ENCODE peak calls at places on chromosomes 5 and 9, in nine cellular contexts. L is cardiac fibroblast; N is AG09309; O is CD8-positive, alpha-beta T cell; X is right atrium auricular region; J is endothelial cell; F is BE2C; S is hepatocyte; Z is left ventricle myocardium inferior. G is an unnamed sample.

GRCh38 chr9:131019387-131020239 is 10.6 kb downstream of the LAMC3 start:
- DNase-seq in L (peak; percentile 29), N (peak; percentile 29), O (no peak), X (no peak), J (no peak), F (no peak), S (peak; percentile 59), Z (no peak), G (no peak)

GRCh38 chr5:171131499-171131898 is 177.5 kb upstream of the TLX3 start:
- DNase-seq in L (no peak), N (no peak), O (no peak), X (no peak), J (no peak), F (no peak), S (no peak), Z (no peak), G (no peak)

GRCh38 chr5:181259283-181259682 is 1.7 kb downstream of the TRIM52 start:
- DNase-seq in L (no peak), N (no peak), O (no peak), X (no peak), J (no peak), F (no peak), S (no peak), Z (no peak), G (no peak)

GRCh38 chr5:105953616-105954015 is 1717.1 kb downstream of the EFNA5 start:
- DNase-seq in L (no peak), N (no peak), O (no peak), X (no peak), J (no peak), F (no peak), S (no peak), Z (no peak), G (no peak)

GRCh38 chr9:129815278-129815677 is 8.7 kb downstream of the TOR1A start:
- DNase-seq in L (no peak), N (no peak), O (no peak), X (no peak), J (no peak), F (no peak), S (no peak), Z (no peak), G (no peak)

GRCh38 chr5:139660105-139660915 is 12.2 kb downstream of the CXXC5 start:
- DNase-seq in L (peak; percentile 27), N (no peak), O (no peak), X (peak; percentile 79), J (no peak), F (peak; percentile 67), S (no peak), Z (peak; percentile 84), G (no peak)

GRCh38 chr9:29830815-29831214 is 2257.5 kb upstream of the C9orf72 start:
- DNase-seq in L (peak; percentile 25), N (no peak), O (no peak), X (no peak), J (peak; percentile 63), F (peak; percentile 73), S (peak; percentile 72), Z (no peak), G (no peak)

GRCh38 chr9:95504053-95504963 is 12.5 kb downstream of the PTCH1 start:
- DNase-seq in L (peak; percentile 74), N (no peak), O (no peak), X (no peak), J (peak; percentile 31), F (no peak), S (peak; percentile 60), Z (no peak), G (no peak)

GRCh38 chr9:101176384-101176783 is 147.9 kb downstream of the PLPPR1 start:
- DNase-seq in L (no peak), N (no peak), O (no peak), X (no peak), J (no peak), F (peak; percentile 12), S (no peak), Z (no peak), G (no peak)

GRCh38 chr5:96347502-96348292 is 85.4 kb downstream of the PCSK1 start:
- DNase-seq in L (peak; percentile 48), N (no peak), O (no peak), X (no peak), J (no peak), F (no peak), S (no peak), Z (no peak), G (no peak)

GRCh38 chr5:77643654-77644404 is 5.3 kb upstream of the OTP start:
- DNase-seq in L (no peak), N (no peak), O (no peak), X (no peak), J (no peak), F (no peak), S (no peak), Z (no peak), G (no peak)

GRCh38 chr9:99870126-99870525 is 36.3 kb upstream of the STX17 start:
- DNase-seq in L (peak; percentile 60), N (no peak), O (no peak), X (no peak), J (no peak), F (no peak), S (no peak), Z (no peak), G (no peak)

GRCh38 chr9:129434187-129434586 is 186.7 kb downstream of the C9orf50 start:
- DNase-seq in L (no peak), N (no peak), O (no peak), X (no peak), J (no peak), F (no peak), S (no peak), Z (no peak), G (no peak)

DNA sequence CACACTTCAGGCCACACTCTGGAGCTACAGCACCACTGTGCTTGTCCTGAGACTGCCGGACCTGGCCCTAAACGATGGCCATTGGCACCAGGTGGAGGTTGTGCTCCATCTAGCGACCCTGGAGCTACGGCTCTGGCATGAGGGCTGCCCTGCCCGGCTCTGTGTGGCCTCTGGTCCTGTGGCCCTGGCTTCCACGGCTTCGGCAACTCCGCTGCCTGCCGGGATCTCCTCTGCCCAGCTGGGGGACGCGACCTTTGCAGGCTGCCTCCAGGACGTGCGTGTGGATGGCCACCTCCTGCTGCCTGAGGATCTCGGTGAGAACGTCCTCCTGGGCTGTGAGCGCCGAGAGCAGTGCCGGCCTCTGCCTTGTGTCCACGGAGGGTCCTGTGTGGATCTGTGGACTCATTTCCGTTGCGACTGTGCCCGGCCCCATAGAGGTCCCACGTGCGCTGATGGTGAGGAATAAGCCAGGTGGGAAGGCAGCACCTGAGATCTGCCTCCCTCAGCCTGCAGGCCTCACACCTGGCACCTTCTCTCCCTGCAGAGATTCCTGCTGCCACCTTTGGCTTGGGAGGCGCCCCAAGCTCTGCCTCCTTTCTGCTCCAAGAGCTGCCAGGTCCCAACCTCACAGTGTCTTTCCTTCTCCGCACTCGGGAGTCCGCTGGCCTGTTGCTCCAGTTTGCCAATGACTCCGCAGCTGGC is 14.7 kb downstream of the CRB2 start:
- DNase-seq in L (no peak), N (no peak), O (no peak), X (no peak), J (no peak), F (no peak), S (no peak), Z (no peak), G (no peak)
- TF ChIP-seq CTCF in L (no peak), N (no peak), O (no peak), X (no peak), J (no peak), F (no peak), S (no peak), Z (no peak), G (no peak)

GRCh38 chr5:115545065-115545882 is 699 bp upstream of the FEM1C start:
- DNase-seq in L (no peak), N (no peak), O (no peak), X (no peak), J (no peak), F (peak; percentile 39), S (no peak), Z (no peak), G (no peak)

GRCh38 chr5:115543365-115543700 is 1.2 kb downstream of the FEM1C start:
- DNase-seq in L (peak; percentile 28), N (no peak), O (no peak), X (no peak), J (no peak), F (no peak), S (peak; percentile 50), Z (no peak), G (no peak)

GRCh38 chr5:115542651-115543364 is 1.8 kb downstream of the FEM1C start:
- DNase-seq in L (peak; percentile 23), N (no peak), O (no peak), X (no peak), J (no peak), F (no peak), S (no peak), Z (no peak), G (no peak)

GRCh38 chr5:115544371-115545064 is at the start of gene FEM1C:
- DNase-seq in L (peak; percentile 97), N (peak; percentile 89), O (peak; percentile 98), X (peak; percentile 98), J (peak; percentile 98), F (peak; percentile 100), S (peak; percentile 99), Z (peak; percentile 98), G (peak; percentile 94)

DNA sequence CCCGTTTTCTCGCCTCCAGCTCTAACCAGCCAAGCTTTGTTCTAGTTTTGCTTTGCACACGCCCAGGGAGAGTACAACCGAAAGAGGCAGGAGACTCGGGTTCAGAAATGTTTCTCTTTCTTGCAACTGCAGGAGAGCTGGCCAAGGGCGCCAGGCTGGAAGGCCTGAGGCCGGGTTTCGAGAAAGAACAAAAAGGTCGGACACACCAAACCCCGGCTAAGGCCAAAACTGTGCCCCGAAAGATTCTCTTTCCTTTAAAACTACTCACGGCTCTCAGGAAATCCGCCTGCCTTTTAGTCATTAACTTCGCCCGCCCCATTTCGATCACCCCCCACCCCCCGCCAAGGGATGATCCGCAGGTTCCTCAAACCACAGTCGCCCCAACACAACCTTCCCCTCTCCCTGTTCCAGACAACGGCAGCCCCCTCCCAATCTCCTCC is 624 bp downstream of the FEM1C start:
- DNase-seq in L (peak; percentile 56), N (peak; percentile 16), O (peak; percentile 69), X (peak; percentile 69), J (peak; percentile 34), F (peak; percentile 28), S (peak; percentile 62), Z (peak; percentile 46), G (peak; percentile 19)
- TF ChIP-seq CTCF in L (no peak), N (no peak), O (no peak), X (no peak), J (no peak), F (no peak), S (no peak), Z (no peak), G (no peak)

GRCh38 chr9:108130896-108131295 is 641.3 kb upstream of the KLF4 start:
- DNase-seq in L (no peak), N (no peak), O (no peak), X (no peak), J (no peak), F (no peak), S (no peak), Z (no peak), G (no peak)

GRCh38 chr9:108119530-108120113 is 630.1 kb upstream of the KLF4 start:
- DNase-seq in L (no peak), N (no peak), O (no peak), X (no peak), J (no peak), F (no peak), S (no peak), Z (peak; percentile 34), G (no peak)

GRCh38 chr9:108125541-108125940 is 636.0 kb upstream of the KLF4 start:
- DNase-seq in L (no peak), N (no peak), O (no peak), X (no peak), J (peak; percentile 5), F (no peak), S (no peak), Z (no peak), G (no peak)
- TF ChIP-seq CTCF in L (peak; percentile 53), N (peak; percentile 46), O (no peak), X (no peak), J (peak; percentile 38), F (peak; percentile 52), S (no peak), Z (peak; percentile 44), G (no peak)

GRCh38 chr5:176596689-176597416 is 13.1 kb downstream of the GPRIN1 start:
- DNase-seq in L (peak; percentile 40), N (no peak), O (peak; percentile 83), X (no peak), J (peak; percentile 61), F (no peak), S (peak; percentile 79), Z (peak; percentile 22), G (no peak)
- TF ChIP-seq CTCF in L (no peak), N (no peak), O (no peak), X (no peak), J (no peak), F (no peak), S (peak; percentile 22), Z (peak; percentile 45), G (no peak)

G was measured in mesothelial cell of epicardium.